ENCODE peak calls at places on chromosomes 7 and 10, in six cellular contexts. I, T, U, E, M and W are unnamed samples.

GRCh38 chr10:58335306-58336005 is 650 bp downstream of the UBE2D1 start:
- DNase-seq in T (peak; percentile 27), E (peak; percentile 42), U (peak; percentile 88), I (peak; percentile 32), M (peak; percentile 61), W (peak; percentile 14)

GRCh38 chr7:39085590-39086049 is 107.9 kb downstream of the POU6F2 start:
- DNase-seq in M (no peak), E (no peak), T (no peak), U (no peak), I (peak; percentile 2), W (no peak)

GRCh38 chr10:29063806-29064644 is 224.8 kb upstream of the LYZL1 start:
- DNase-seq in U (no peak), E (peak; percentile 87), T (no peak), I (peak; percentile 87), M (peak; percentile 52), W (no peak)

GRCh38 chr10:69479737-69480412 is 28.6 kb downstream of the TSPAN15 start:
- DNase-seq in T (no peak), E (no peak), U (no peak), M (no peak), I (no peak), W (no peak)

GRCh38 chr7:5597772-5598171 is 174.1 kb upstream of the TNRC18 start:
- DNase-seq in I (peak; percentile 40), M (no peak), T (no peak), E (peak; percentile 52), U (no peak), W (no peak)

GRCh38 chr7:27210441-27211083 is 10.7 kb upstream of the HOXA13 start:
- DNase-seq in T (peak; percentile 82), U (no peak), I (no peak), M (peak; percentile 32), E (peak; percentile 27), W (no peak)

GRCh38 chr7:96547371-96547811 is 162.3 kb downstream of the SEM1 start:
- DNase-seq in U (no peak), I (no peak), M (no peak), E (no peak), T (no peak), W (no peak)

GRCh38 chr7:10720042-10720441 is 253.6 kb upstream of the PHF14 start:
- DNase-seq in E (no peak), U (no peak), M (no peak), I (no peak), T (no peak), W (no peak)

GRCh38 chr10:126663880-126664279 is 6.6 kb downstream of the C10orf90 start:
- DNase-seq in U (no peak), M (peak; percentile 0), I (peak; percentile 93), E (peak; percentile 94), T (no peak), W (no peak)

GRCh38 chr10:58700576-58700975 is 187.9 kb downstream of the BICC1 start:
- DNase-seq in M (no peak), T (no peak), E (no peak), I (no peak), U (no peak), W (no peak)

GRCh38 chr7:39394105-39394504 is 172.1 kb upstream of the YAE1 start:
- DNase-seq in I (no peak), M (no peak), T (no peak), E (no peak), U (no peak), W (no peak)

DNA sequence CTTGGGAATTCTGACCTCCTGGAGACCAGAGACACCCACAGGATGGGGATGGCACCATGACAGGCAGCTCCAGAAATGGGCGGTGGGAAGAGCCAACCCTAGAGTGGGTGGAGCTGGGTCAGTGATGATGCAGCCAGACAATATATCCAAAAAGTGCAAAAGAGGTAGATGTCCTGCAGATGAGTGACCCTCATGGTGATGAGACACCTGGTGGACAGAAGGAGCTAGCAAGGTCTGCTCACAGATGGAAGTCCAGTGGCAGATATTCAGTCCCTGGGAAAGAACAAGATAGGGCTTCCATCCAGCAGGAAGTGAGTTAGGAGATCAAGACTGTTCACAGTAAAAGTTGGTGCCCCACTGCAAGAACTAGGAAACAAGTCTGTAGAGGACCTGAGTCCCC is 19.2 kb upstream of the GRB10 start:
- DNase-seq in M (no peak), E (no peak), T (no peak), U (no peak), I (no peak), W (no peak)
- TF ChIP-seq CTCF in M (no peak), E (peak; percentile 10), T (no peak), U (no peak), I (no peak), W (no peak)

GRCh38 chr7:135208417-135208793 is 2.9 kb downstream of the WDR91 start:
- DNase-seq in M (no peak), E (peak; percentile 20), T (no peak), U (no peak), I (no peak), W (no peak)

GRCh38 chr7:135210818-135211178 is 528 bp downstream of the WDR91 start:
- DNase-seq in M (peak; percentile 26), I (no peak), U (no peak), E (peak; percentile 30), T (no peak), W (no peak)

GRCh38 chr7:135211179-135211945 is at the start of gene WDR91:
- DNase-seq in U (peak; percentile 100), M (peak; percentile 85), E (peak; percentile 83), I (peak; percentile 65), T (peak; percentile 98), W (peak; percentile 98)

GRCh38 chr7:135207739-135208416 is 3.4 kb downstream of the WDR91 start:
- DNase-seq in U (no peak), I (no peak), E (no peak), T (no peak), M (no peak), W (no peak)

GRCh38 chr7:135209225-135209834 is 2.0 kb downstream of the WDR91 start:
- DNase-seq in M (no peak), T (no peak), U (no peak), I (no peak), E (no peak), W (no peak)
- H3K4me3 ChIP-seq in M (no peak overlapping the region), T (no peak overlapping the region), U (no peak overlapping the region), I (no peak overlapping the region), E (no peak overlapping the region), W (no peak overlapping the region)

GRCh38 chr10:101011517-101012423 is 12.2 kb downstream of the LZTS2 start:
- DNase-seq in M (peak; percentile 29), E (no peak), U (no peak), T (no peak), I (no peak), W (no peak)
- TF ChIP-seq CTCF in M (peak; percentile 44), E (peak; percentile 52), U (no peak), T (peak; percentile 16), I (peak; percentile 43), W (no peak)

GRCh38 chr7:47580175-47580701 is 1.7 kb downstream of the TNS3 start:
- DNase-seq in T (peak; percentile 68), E (peak; percentile 50), I (no peak), U (no peak), M (peak; percentile 60), W (peak; percentile 79)
- H3K4me3 ChIP-seq in T (no peak overlapping the region), E (peak overlapping the region; percentile 82), I (peak overlapping the region; percentile 73), U (peak overlapping the region; percentile 72), M (peak overlapping the region; percentile 79), W (peak overlapping the region; percentile 74)

GRCh38 chr7:123273185-123273584 is 73.4 kb upstream of the SLC13A1 start:
- DNase-seq in I (no peak), E (no peak), M (no peak), U (no peak), T (no peak), W (no peak)
- TF ChIP-seq CTCF in I (no peak), E (no peak), M (no peak), U (no peak), T (no peak), W (no peak)

DNA sequence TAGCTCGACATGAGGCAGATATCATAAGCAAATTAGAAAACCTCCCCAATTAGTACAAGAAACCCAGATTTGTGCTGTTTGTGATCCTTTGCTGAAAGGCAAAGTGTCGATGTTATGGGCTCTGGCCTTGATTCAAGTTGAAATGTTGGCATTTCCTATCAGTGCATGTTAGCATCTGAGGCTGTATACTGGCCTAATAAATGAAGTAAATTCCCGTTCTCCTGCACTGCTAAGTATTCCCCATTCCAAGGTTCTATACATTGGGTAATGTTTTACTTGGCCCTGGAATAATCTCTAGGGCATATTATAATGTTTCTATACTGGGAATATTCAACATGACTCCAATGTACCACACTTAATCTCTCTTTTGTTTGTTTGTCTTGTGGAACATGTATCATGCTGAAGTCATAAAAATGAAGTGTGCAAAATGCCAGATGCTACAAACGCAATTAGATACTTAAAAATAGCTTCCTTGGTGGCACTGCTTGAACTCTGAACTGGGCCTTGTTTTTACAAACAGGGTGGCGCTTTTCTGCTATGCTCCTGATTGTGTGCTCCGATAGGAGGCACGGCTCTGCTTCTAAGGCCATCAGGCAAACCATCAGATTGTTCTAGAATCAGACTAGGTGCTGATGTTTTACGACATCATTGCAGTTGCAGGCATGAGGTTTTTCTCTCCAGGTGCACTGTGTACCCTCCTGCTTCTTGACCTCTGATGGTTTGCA is 156.7 kb upstream of the TCF7L2 start:
- DNase-seq in U (no peak), T (peak; percentile 64), M (peak; percentile 58), E (peak; percentile 28), I (peak; percentile 18), W (no peak)
- H3K4me3 ChIP-seq in U (no peak overlapping the region), T (no peak overlapping the region), M (no peak overlapping the region), E (no peak overlapping the region), I (peak overlapping the region; percentile 12), W (no peak overlapping the region)

GRCh38 chr7:144787127-144787526 is 48.7 kb downstream of the TPK1 start:
- DNase-seq in U (no peak), E (no peak), M (no peak), T (no peak), I (no peak), W (no peak)
- TF ChIP-seq CTCF in U (no peak), E (peak; percentile 10), M (no peak), T (peak; percentile 16), I (no peak), W (no peak)

DNA sequence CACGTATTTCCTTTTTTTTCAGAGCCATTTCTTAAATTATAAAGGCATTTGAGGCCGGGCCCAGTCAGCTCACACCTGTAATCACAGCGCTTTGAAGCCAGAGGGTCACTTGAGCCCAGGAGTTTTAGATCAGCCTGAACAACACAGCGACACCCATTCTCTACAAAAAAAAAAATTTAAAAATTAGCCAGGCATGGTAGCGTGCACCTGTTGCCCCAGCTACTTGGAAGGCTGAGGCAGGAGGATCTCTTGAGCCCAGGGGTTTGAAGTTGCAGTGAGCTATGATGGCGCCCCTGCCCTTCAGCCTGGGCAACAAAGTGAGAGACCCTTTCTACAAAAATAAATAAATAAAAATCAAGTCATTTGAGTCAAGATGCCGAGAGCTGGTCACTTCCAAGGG is 3.0 kb downstream of the TMEM130 start:
- DNase-seq in E (no peak), M (no peak), U (no peak), T (no peak), I (no peak), W (no peak)
- H3K4me3 ChIP-seq in E (no peak overlapping the region), M (no peak overlapping the region), U (no peak overlapping the region), T (no peak overlapping the region), I (no peak overlapping the region), W (no peak overlapping the region)

GRCh38 chr7:88344956-88345832 is 38.5 kb upstream of the STEAP4 start:
- DNase-seq in T (peak; percentile 25), U (peak; percentile 88), M (no peak), I (no peak), E (peak; percentile 25), W (peak; percentile 78)
- TF ChIP-seq CTCF in T (peak; percentile 45), U (peak; percentile 28), M (peak; percentile 18), I (peak; percentile 37), E (peak; percentile 48), W (no peak)